ENCODE peak calls at places on chromosomes 13 and 19, in seven cellular contexts. One of them, this sample, is unnamed.

GRCh38 chr13:45143346-45143751 is 23.0 kb downstream of the GTF2F2 start:
- DNase-seq in mesendoderm: no peak
- DNase-seq in H9: no peak
- DNase-seq in neuronal stem cell: no peak
- DNase-seq in mesenchymal stem cell: peak
- DNase-seq in H1: no peak
- DNase-seq in trophoblast cell: peak
- DNase-seq in this sample: peak

GRCh38 chr19:55080121-55080914 is 4.6 kb downstream of the EPS8L1 start:
- DNase-seq in neuronal stem cell: no peak
- DNase-seq in mesendoderm: peak
- DNase-seq in trophoblast cell: peak
- DNase-seq in H9: peak
- DNase-seq in H1: peak
- DNase-seq in mesenchymal stem cell: peak
- DNase-seq in this sample: peak

GRCh38 chr13:39779337-39780270 is 124.1 kb downstream of the COG6 start:
- DNase-seq in H1: no peak
- DNase-seq in trophoblast cell: peak
- DNase-seq in neuronal stem cell: no peak
- DNase-seq in H9: no peak
- DNase-seq in mesendoderm: no peak
- DNase-seq in mesenchymal stem cell: peak
- DNase-seq in this sample: peak

GRCh38 chr13:77330009-77330471 is 3.1 kb upstream of the MYCBP2 start:
- DNase-seq in trophoblast cell: no peak
- DNase-seq in mesenchymal stem cell: no peak
- DNase-seq in H1: no peak
- DNase-seq in mesendoderm: no peak
- DNase-seq in neuronal stem cell: no peak
- DNase-seq in H9: no peak
- DNase-seq in this sample: no peak

GRCh38 chr19:961866-962620 is 22.1 kb upstream of the WDR18 start:
- DNase-seq in neuronal stem cell: no peak
- DNase-seq in trophoblast cell: no peak
- DNase-seq in H9: no peak
- DNase-seq in mesendoderm: no peak
- DNase-seq in H1: no peak
- DNase-seq in mesenchymal stem cell: peak
- DNase-seq in this sample: peak

GRCh38 chr13:62626771-62627170 is 1211.1 kb upstream of the PCDH20 start:
- DNase-seq in mesenchymal stem cell: no peak
- DNase-seq in trophoblast cell: peak
- DNase-seq in H9: peak
- DNase-seq in mesendoderm: peak
- DNase-seq in neuronal stem cell: no peak
- DNase-seq in H1: peak
- DNase-seq in this sample: no peak

GRCh38 chr13:78247362-78247761 is 328.7 kb upstream of the EDNRB start:
- DNase-seq in H9: no peak
- DNase-seq in H1: no peak
- DNase-seq in neuronal stem cell: no peak
- DNase-seq in trophoblast cell: no peak
- DNase-seq in mesenchymal stem cell: no peak
- DNase-seq in mesendoderm: no peak
- DNase-seq in this sample: no peak

GRCh38 chr19:2554856-2555255 is 78.9 kb downstream of the GADD45B start:
- DNase-seq in trophoblast cell: peak
- DNase-seq in mesenchymal stem cell: no peak
- DNase-seq in mesendoderm: no peak
- DNase-seq in H9: no peak
- DNase-seq in H1: no peak
- DNase-seq in neuronal stem cell: no peak
- DNase-seq in this sample: peak

GRCh38 chr19:10043286-10043927 is 30.1 kb downstream of the RDH8 start:
- DNase-seq in neuronal stem cell: peak
- DNase-seq in H1: no peak
- DNase-seq in mesendoderm: peak
- DNase-seq in mesenchymal stem cell: peak
- DNase-seq in trophoblast cell: peak
- DNase-seq in H9: no peak
- DNase-seq in this sample: peak

GRCh38 chr13:42007844-42008243 is 40.6 kb upstream of the DGKH start:
- DNase-seq in H1: no peak
- DNase-seq in neuronal stem cell: no peak
- DNase-seq in H9: no peak
- DNase-seq in trophoblast cell: no peak
- DNase-seq in mesendoderm: no peak
- DNase-seq in mesenchymal stem cell: peak
- DNase-seq in this sample: peak

GRCh38 chr13:105914637-105915036 is 620.8 kb downstream of the EFNB2 start:
- DNase-seq in neuronal stem cell: no peak
- DNase-seq in mesenchymal stem cell: peak
- DNase-seq in H1: no peak
- DNase-seq in H9: no peak
- DNase-seq in trophoblast cell: peak
- DNase-seq in mesendoderm: no peak
- DNase-seq in this sample: peak

GRCh38 chr13:73984949-73985691 is 149.1 kb downstream of the KLF12 start:
- DNase-seq in mesendoderm: peak
- DNase-seq in neuronal stem cell: no peak
- DNase-seq in H9: no peak
- DNase-seq in H1: no peak
- DNase-seq in trophoblast cell: no peak
- DNase-seq in mesenchymal stem cell: no peak
- DNase-seq in this sample: no peak

GRCh38 chr13:32264407-32264806 is 50.8 kb downstream of the ZAR1L start:
- DNase-seq in neuronal stem cell: no peak
- DNase-seq in trophoblast cell: no peak
- DNase-seq in mesenchymal stem cell: peak
- DNase-seq in mesendoderm: no peak
- DNase-seq in H9: no peak
- DNase-seq in H1: no peak
- DNase-seq in this sample: peak

GRCh38 chr13:76470991-76471390 is 415.2 kb downstream of the KCTD12 start:
- DNase-seq in mesendoderm: peak
- DNase-seq in neuronal stem cell: no peak
- DNase-seq in trophoblast cell: peak
- DNase-seq in H9: no peak
- DNase-seq in mesenchymal stem cell: peak
- DNase-seq in H1: no peak
- DNase-seq in this sample: no peak

GRCh38 chr19:2625434-2625833 is 77.1 kb downstream of the GNG7 start:
- DNase-seq in mesendoderm: no peak
- DNase-seq in trophoblast cell: no peak
- DNase-seq in neuronal stem cell: no peak
- DNase-seq in mesenchymal stem cell: no peak
- DNase-seq in H1: no peak
- DNase-seq in H9: no peak
- DNase-seq in this sample: no peak

GRCh38 chr13:91664036-91664435 is 265.6 kb downstream of the GPC5 start:
- DNase-seq in H1: no peak
- DNase-seq in H9: no peak
- DNase-seq in mesenchymal stem cell: no peak
- DNase-seq in trophoblast cell: no peak
- DNase-seq in neuronal stem cell: no peak
- DNase-seq in mesendoderm: peak
- DNase-seq in this sample: peak

GRCh38 chr19:44685877-44686276 is 13.1 kb upstream of the CEACAM16 start:
- DNase-seq in neuronal stem cell: no peak
- DNase-seq in mesendoderm: no peak
- DNase-seq in H9: no peak
- DNase-seq in mesenchymal stem cell: peak
- DNase-seq in H1: no peak
- DNase-seq in trophoblast cell: no peak
- DNase-seq in this sample: peak

GRCh38 chr19:43595605-43595998 is 332 bp downstream of the IRGQ start:
- DNase-seq in H9: no peak
- DNase-seq in trophoblast cell: no peak
- DNase-seq in mesendoderm: no peak
- DNase-seq in H1: peak
- DNase-seq in mesenchymal stem cell: no peak
- DNase-seq in neuronal stem cell: no peak
- DNase-seq in this sample: no peak

GRCh38 chr19:887072-887471 is 5.9 kb downstream of the MED16 start:
- DNase-seq in neuronal stem cell: no peak
- DNase-seq in mesendoderm: peak
- DNase-seq in mesenchymal stem cell: peak
- DNase-seq in H1: no peak
- DNase-seq in trophoblast cell: no peak
- DNase-seq in H9: no peak
- DNase-seq in this sample: peak

DNA sequence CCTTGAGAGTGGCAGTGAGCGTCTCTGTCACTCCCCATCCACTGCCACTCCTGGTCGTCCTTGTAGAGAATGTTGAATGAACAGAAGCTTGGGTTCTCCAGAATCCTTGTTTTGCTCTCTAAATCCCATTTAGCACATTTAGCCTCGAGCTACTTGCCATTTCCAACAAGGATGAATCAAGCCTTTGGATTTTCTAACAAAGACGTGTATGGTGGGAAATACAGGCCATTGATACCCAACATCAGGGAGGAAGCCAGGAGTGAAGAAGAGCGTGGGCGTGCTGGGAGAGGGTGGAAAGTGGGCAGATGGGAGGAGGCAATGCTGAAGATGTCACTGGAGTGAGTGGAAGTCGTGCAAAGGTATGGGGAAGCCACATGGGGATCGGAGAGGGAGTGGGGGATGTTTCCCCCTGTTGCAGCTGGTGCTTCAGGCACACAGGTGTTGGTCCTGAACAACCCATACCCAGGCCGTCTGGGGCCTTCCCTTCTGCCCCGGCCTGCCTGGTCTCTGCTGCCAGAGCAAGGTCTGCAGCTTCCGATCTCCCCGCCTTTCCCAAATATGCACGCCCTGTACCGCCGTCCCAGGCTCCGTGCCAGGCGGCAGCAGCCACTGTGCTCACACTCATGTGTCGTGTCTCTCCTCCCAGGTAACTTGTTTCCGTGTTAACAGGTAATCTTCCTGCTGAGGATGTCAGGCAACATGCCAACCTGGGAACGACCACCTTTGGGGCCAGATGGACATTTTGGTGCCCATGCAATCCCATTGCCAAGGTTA is 48.7 kb downstream of the ZIC5 start:
- DNase-seq in neuronal stem cell: no peak
- DNase-seq in mesendoderm: no peak
- DNase-seq in H9: no peak
- DNase-seq in H1: no peak
- DNase-seq in trophoblast cell: no peak
- DNase-seq in mesenchymal stem cell: no peak
- DNase-seq in this sample: no peak
- H3K4ac ChIP-seq in neuronal stem cell: no peak
- H3K4ac ChIP-seq in mesendoderm: no peak
- H3K4ac ChIP-seq in H9: no peak
- H3K4ac ChIP-seq in H1: no peak
- H3K4ac ChIP-seq in trophoblast cell: no peak
- H3K4ac ChIP-seq in mesenchymal stem cell: no peak
- H3K4ac ChIP-seq in this sample: no peak

GRCh38 chr13:37023871-37024270 is 23.3 kb downstream of the EXOSC8 start:
- DNase-seq in mesenchymal stem cell: peak
- DNase-seq in neuronal stem cell: no peak
- DNase-seq in H9: no peak
- DNase-seq in mesendoderm: no peak
- DNase-seq in H1: no peak
- DNase-seq in trophoblast cell: peak
- DNase-seq in this sample: peak
- H3K4ac ChIP-seq in mesenchymal stem cell: no peak
- H3K4ac ChIP-seq in neuronal stem cell: no peak
- H3K4ac ChIP-seq in H9: no peak
- H3K4ac ChIP-seq in mesendoderm: no peak
- H3K4ac ChIP-seq in H1: no peak
- H3K4ac ChIP-seq in trophoblast cell: no peak
- H3K4ac ChIP-seq in this sample: no peak

GRCh38 chr19:47407417-47407774 is 11.9 kb downstream of the MEIS3 start:
- DNase-seq in H1: no peak
- DNase-seq in H9: no peak
- DNase-seq in trophoblast cell: no peak
- DNase-seq in neuronal stem cell: no peak
- DNase-seq in mesenchymal stem cell: no peak
- DNase-seq in mesendoderm: peak
- DNase-seq in this sample: no peak

GRCh38 chr19:47405197-47405550 is 14.2 kb downstream of the MEIS3 start:
- DNase-seq in H1: no peak
- DNase-seq in mesenchymal stem cell: no peak
- DNase-seq in neuronal stem cell: no peak
- DNase-seq in H9: no peak
- DNase-seq in mesendoderm: no peak
- DNase-seq in trophoblast cell: no peak
- DNase-seq in this sample: no peak

GRCh38 chr19:47404334-47405196 is 14.8 kb downstream of the MEIS3 start:
- DNase-seq in neuronal stem cell: no peak
- DNase-seq in H9: no peak
- DNase-seq in mesenchymal stem cell: no peak
- DNase-seq in trophoblast cell: no peak
- DNase-seq in H1: no peak
- DNase-seq in mesendoderm: no peak
- DNase-seq in this sample: no peak

GRCh38 chr19:47406711-47407416 is 12.5 kb downstream of the MEIS3 start:
- DNase-seq in mesendoderm: peak
- DNase-seq in trophoblast cell: peak
- DNase-seq in H9: peak
- DNase-seq in H1: peak
- DNase-seq in mesenchymal stem cell: no peak
- DNase-seq in neuronal stem cell: peak
- DNase-seq in this sample: no peak

GRCh38 chr19:47405854-47406417 is 13.4 kb downstream of the MEIS3 start:
- DNase-seq in H1: no peak
- DNase-seq in mesendoderm: no peak
- DNase-seq in trophoblast cell: no peak
- DNase-seq in H9: no peak
- DNase-seq in neuronal stem cell: no peak
- DNase-seq in mesenchymal stem cell: no peak
- DNase-seq in this sample: no peak
- H3K4ac ChIP-seq in H1: no peak
- H3K4ac ChIP-seq in mesendoderm: no peak
- H3K4ac ChIP-seq in trophoblast cell: no peak
- H3K4ac ChIP-seq in H9: no peak
- H3K4ac ChIP-seq in neuronal stem cell: no peak
- H3K4ac ChIP-seq in mesenchymal stem cell: no peak
- H3K4ac ChIP-seq in this sample: no peak

GRCh38 chr19:3834349-3835054 is 34.3 kb downstream of the ZFR2 start:
- DNase-seq in H1: no peak
- DNase-seq in H9: no peak
- DNase-seq in mesenchymal stem cell: no peak
- DNase-seq in neuronal stem cell: no peak
- DNase-seq in mesendoderm: no peak
- DNase-seq in trophoblast cell: no peak
- DNase-seq in this sample: no peak

GRCh38 chr19:3835055-3835435 is 33.8 kb downstream of the ZFR2 start:
- DNase-seq in neuronal stem cell: no peak
- DNase-seq in H9: no peak
- DNase-seq in trophoblast cell: no peak
- DNase-seq in mesendoderm: no peak
- DNase-seq in mesenchymal stem cell: no peak
- DNase-seq in H1: no peak
- DNase-seq in this sample: no peak

GRCh38 chr19:3832001-3832400 is 36.8 kb downstream of the ZFR2 start:
- DNase-seq in mesendoderm: no peak
- DNase-seq in H1: no peak
- DNase-seq in neuronal stem cell: no peak
- DNase-seq in mesenchymal stem cell: no peak
- DNase-seq in trophoblast cell: no peak
- DNase-seq in H9: no peak
- DNase-seq in this sample: no peak

GRCh38 chr19:3831601-3832000 is 37.2 kb downstream of the ZFR2 start:
- DNase-seq in H1: no peak
- DNase-seq in trophoblast cell: no peak
- DNase-seq in H9: no peak
- DNase-seq in mesendoderm: no peak
- DNase-seq in mesenchymal stem cell: no peak
- DNase-seq in neuronal stem cell: no peak
- DNase-seq in this sample: no peak

GRCh38 chr19:3833578-3834348 is 35.1 kb downstream of the ZFR2 start:
- DNase-seq in trophoblast cell: no peak
- DNase-seq in mesenchymal stem cell: no peak
- DNase-seq in H1: no peak
- DNase-seq in mesendoderm: no peak
- DNase-seq in H9: no peak
- DNase-seq in neuronal stem cell: no peak
- DNase-seq in this sample: no peak
- H3K4ac ChIP-seq in trophoblast cell: no peak
- H3K4ac ChIP-seq in mesenchymal stem cell: no peak
- H3K4ac ChIP-seq in H1: no peak
- H3K4ac ChIP-seq in mesendoderm: no peak
- H3K4ac ChIP-seq in H9: no peak
- H3K4ac ChIP-seq in neuronal stem cell: peak
- H3K4ac ChIP-seq in this sample: no peak

This sample was measured in IMR-90.